ENCODE peak calls at places on chromosome 2, in eight cellular contexts. W is spleen, Y is Peyer's patch, I is right lobe of liver, M is HepG2, X is body of pancreas, C is ovary, E is uterus. F is an unnamed sample.

GRCh38 chr2:189412330-189412953 is 28.8 kb upstream of the WDR75 start:
- DNase-seq in Y (no peak), C (peak; percentile 42), M (peak; percentile 39), I (no peak), W (no peak), X (peak; percentile 12), E (peak; percentile 45), F (no peak)

GRCh38 chr2:70520825-70521224 is 32.8 kb downstream of the TGFA start:
- DNase-seq in I (no peak), C (no peak), E (no peak), W (no peak), X (peak; percentile 14), M (no peak), Y (no peak), F (no peak)

GRCh38 chr2:75559633-75560021 is 1.1 kb downstream of the EVA1A start:
- DNase-seq in I (no peak), C (no peak), E (no peak), M (no peak), Y (no peak), X (no peak), W (no peak), F (no peak)

GRCh38 chr2:219289537-219290361 is 10.6 kb downstream of the DNAJB2 start:
- DNase-seq in E (peak; percentile 96), C (peak; percentile 91), X (peak; percentile 42), I (no peak), W (peak; percentile 75), Y (no peak), M (no peak), F (peak; percentile 83)

GRCh38 chr2:99762714-99763113 is 272.9 kb upstream of the REV1 start:
- DNase-seq in W (no peak), X (no peak), I (no peak), Y (no peak), M (no peak), C (no peak), E (no peak), F (no peak)

GRCh38 chr2:12602661-12603060 is 114.1 kb upstream of the TRIB2 start:
- DNase-seq in M (no peak), C (no peak), W (no peak), X (no peak), I (no peak), Y (no peak), E (no peak), F (no peak)

GRCh38 chr2:227347117-227347516 is 22.1 kb downstream of the MFF start:
- DNase-seq in C (no peak), W (no peak), I (no peak), E (no peak), M (no peak), X (no peak), Y (no peak), F (no peak)

GRCh38 chr2:198324071-198324470 is 519.7 kb downstream of the PLCL1 start:
- DNase-seq in M (no peak), Y (no peak), E (no peak), W (no peak), I (no peak), C (no peak), X (no peak), F (no peak)

GRCh38 chr2:127423476-127423840 is 5.2 kb downstream of the PROC start:
- DNase-seq in M (no peak), Y (no peak), I (no peak), W (no peak), C (no peak), E (no peak), X (peak; percentile 56), F (no peak)

GRCh38 chr2:8993196-8993901 is 10.1 kb downstream of the MBOAT2 start:
- DNase-seq in Y (no peak), C (no peak), X (no peak), W (no peak), E (no peak), I (no peak), M (no peak), F (no peak)

GRCh38 chr2:48218169-48218568 is 311.8 kb upstream of the STON1 start:
- DNase-seq in M (no peak), C (no peak), Y (no peak), I (no peak), E (no peak), X (no peak), W (no peak), F (no peak)

GRCh38 chr2:16624419-16624745 is 41.3 kb downstream of the CYRIA start:
- DNase-seq in X (no peak), W (no peak), C (no peak), M (no peak), I (no peak), Y (no peak), E (no peak), F (no peak)

DNA sequence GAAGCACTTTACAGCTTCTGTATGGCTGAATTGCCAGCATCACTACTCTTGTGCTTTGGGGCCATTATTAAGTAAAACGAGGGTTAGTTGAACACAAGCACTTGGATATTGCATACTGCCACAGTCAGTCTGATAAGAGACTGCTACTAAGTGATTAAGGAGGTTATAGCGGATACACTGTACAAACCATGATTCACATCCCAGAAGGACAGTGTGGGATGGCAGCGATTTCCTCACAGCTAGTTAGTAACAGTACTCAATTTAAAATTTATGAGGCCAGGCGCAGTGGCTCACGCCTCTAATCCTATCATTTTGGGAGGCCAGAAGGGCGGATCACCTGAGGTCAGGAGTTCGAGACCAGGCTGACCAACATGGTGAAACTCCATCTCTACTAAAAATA is 2.6 kb upstream of the BMPR2 start:
- DNase-seq in C (no peak), W (no peak), E (no peak), I (no peak), X (no peak), Y (no peak), M (no peak), F (no peak)
- TF ChIP-seq POLR2A in C (no peak), W (no peak), E (no peak), I (no peak), X (no peak), Y (no peak), M (no peak), F (no peak)

GRCh38 chr2:215619022-215619958 is 183.4 kb upstream of the FN1 start:
- DNase-seq in E (no peak), I (no peak), Y (no peak), X (no peak), C (no peak), W (no peak), M (peak; percentile 100), F (no peak)
- H3K4me3 ChIP-seq in E (no peak overlapping the region), I (no peak overlapping the region), Y (no peak overlapping the region), X (no peak overlapping the region), C (no peak overlapping the region), W (no peak overlapping the region), M (no peak overlapping the region), F (no peak overlapping the region)

GRCh38 chr2:172427256-172427989 is at the start of gene ITGA6:
- DNase-seq in M (peak; percentile 89), Y (peak; percentile 51), C (peak; percentile 35), W (peak; percentile 93), I (peak; percentile 89), X (peak; percentile 93), E (peak; percentile 59), F (peak; percentile 84)
- TF ChIP-seq POLR2A in M (peak; percentile 93), Y (peak; percentile 93), C (peak; percentile 6), W (no peak), I (peak; percentile 90), X (peak; percentile 87), E (peak; percentile 45), F (peak; percentile 18)

GRCh38 chr2:55057474-55057873 is 7.2 kb upstream of the RTN4 start:
- DNase-seq in M (no peak), I (no peak), C (no peak), E (no peak), X (no peak), W (no peak), Y (no peak), F (no peak)

GRCh38 chr2:55052087-55053061 is 2.1 kb upstream of the RTN4 start:
- DNase-seq in E (no peak), C (no peak), M (no peak), I (no peak), Y (no peak), X (no peak), W (no peak), F (no peak)

GRCh38 chr2:55054076-55054475 is 3.8 kb upstream of the RTN4 start:
- DNase-seq in I (no peak), M (no peak), E (no peak), C (no peak), W (no peak), Y (no peak), X (no peak), F (no peak)

GRCh38 chr2:55054476-55054875 is 4.2 kb upstream of the RTN4 start:
- DNase-seq in I (no peak), W (no peak), M (no peak), Y (no peak), C (no peak), X (no peak), E (no peak), F (no peak)

DNA sequence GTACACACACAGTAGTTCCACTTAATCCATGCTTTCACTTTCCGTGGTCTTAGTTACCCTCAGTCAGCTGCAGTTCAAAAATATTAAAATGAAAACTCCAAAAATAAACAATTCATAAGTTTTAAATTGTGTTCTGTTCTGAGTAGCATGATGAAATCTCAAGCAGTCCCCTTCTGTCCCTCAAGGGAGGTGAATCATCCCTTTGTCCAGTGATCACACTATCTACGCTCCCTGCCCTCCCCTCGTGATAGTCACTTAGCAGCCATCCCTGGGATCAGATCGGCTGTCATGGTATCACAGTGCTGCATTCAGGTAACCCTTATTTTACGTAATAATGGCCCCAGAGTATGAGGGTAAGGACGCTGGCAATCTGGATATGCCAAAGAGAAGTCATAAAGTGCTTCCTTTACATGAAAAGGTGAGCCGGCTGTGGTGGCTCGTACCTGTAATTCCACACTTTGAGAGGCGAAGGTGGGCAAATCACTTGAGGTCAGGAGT is 5.8 kb upstream of the RTN4 start:
- DNase-seq in Y (no peak), M (no peak), W (no peak), E (no peak), I (no peak), C (no peak), X (no peak), F (no peak)
- H3K4me3 ChIP-seq in Y (no peak overlapping the region), M (no peak overlapping the region), W (no peak overlapping the region), E (no peak overlapping the region), I (no peak overlapping the region), C (no peak overlapping the region), X (no peak overlapping the region), F (no peak overlapping the region)

GRCh38 chr2:178807227-178808008 is at the start of gene TTN:
- DNase-seq in X (peak; percentile 18), E (no peak), M (no peak), C (no peak), Y (no peak), W (no peak), I (no peak), F (no peak)
- TF ChIP-seq POLR2A in X (no peak), E (no peak), M (no peak), C (no peak), Y (no peak), W (no peak), I (no peak), F (no peak)